ENCODE peak calls at places on chromosomes 3 and 15, in ten cellular contexts. B is NB4, P is erythroblast, D is GM12891, X is uterus, Z is transverse colon, W is HCT116, V is heart left ventricle, I is tibial nerve, G is stomach. O is an unnamed sample.

GRCh38 chr3:29693863-29694262 is 413.0 kb downstream of the RBMS3 start:
- DNase-seq in B (no peak), P (no peak), D (no peak), X (no peak), Z (no peak), W (peak), V (no peak), I (no peak), G (no peak), O (peak)

GRCh38 chr3:180457238-180457637 is 144.7 kb upstream of the TTC14 start:
- DNase-seq in B (peak), P (no peak), D (no peak), X (no peak), Z (no peak), W (no peak), V (no peak), I (no peak), G (no peak), O (no peak)

GRCh38 chr15:69304176-69304533 is 5.4 kb downstream of the PAQR5 start:
- DNase-seq in B (peak), P (no peak), D (no peak), X (no peak), Z (no peak), W (peak), V (no peak), I (no peak), G (no peak), O (peak)

GRCh38 chr3:117084277-117084676 is 374.7 kb downstream of the TUSC7 start:
- DNase-seq in B (no peak), P (no peak), D (no peak), X (no peak), Z (no peak), W (no peak), V (no peak), I (no peak), G (no peak), O (no peak)

GRCh38 chr15:63023351-63023945 is 19.1 kb upstream of the TPM1 start:
- DNase-seq in B (no peak), P (no peak), D (no peak), X (no peak), Z (no peak), W (no peak), V (no peak), I (no peak), G (no peak), O (no peak)

GRCh38 chr15:64985382-64986033 is 4.2 kb downstream of the SPG21 start:
- DNase-seq in B (peak), P (no peak), D (no peak), X (no peak), Z (no peak), W (no peak), V (no peak), I (no peak), G (peak), O (no peak)

GRCh38 chr15:69317392-69317841 is 18.7 kb downstream of the PAQR5 start:
- DNase-seq in B (no peak), P (no peak), D (no peak), X (no peak), Z (peak), W (no peak), V (no peak), I (no peak), G (no peak), O (no peak)

GRCh38 chr3:197253243-197253947 is 45.0 kb downstream of the DLG1 start:
- DNase-seq in B (no peak), P (no peak), D (no peak), X (no peak), Z (no peak), W (no peak), V (no peak), I (no peak), G (no peak), O (no peak)

GRCh38 chr3:163838769-163839168 is 1239.5 kb downstream of the SI start:
- DNase-seq in B (no peak), P (no peak), D (no peak), X (no peak), Z (no peak), W (no peak), V (no peak), I (no peak), G (no peak), O (no peak)

GRCh38 chr15:50046868-50047267 is 72.2 kb downstream of the ATP8B4 start:
- DNase-seq in B (no peak), P (no peak), D (no peak), X (no peak), Z (no peak), W (no peak), V (no peak), I (no peak), G (no peak), O (no peak)

GRCh38 chr3:48404440-48405342 is 25.2 kb downstream of the PLXNB1 start:
- DNase-seq in B (no peak), P (no peak), D (peak), X (peak), Z (no peak), W (no peak), V (no peak), I (peak), G (peak), O (peak)

GRCh38 chr15:62394079-62394478 is 229.0 kb upstream of the C2CD4B start:
- DNase-seq in B (no peak), P (no peak), D (no peak), X (no peak), Z (no peak), W (no peak), V (no peak), I (no peak), G (no peak), O (no peak)

GRCh38 chr15:38795471-38796245 is 231.0 kb upstream of the RASGRP1 start:
- DNase-seq in B (no peak), P (no peak), D (no peak), X (no peak), Z (no peak), W (no peak), V (no peak), I (no peak), G (no peak), O (no peak)

GRCh38 chr3:150449169-150449721 is 41.1 kb downstream of the TSC22D2 start:
- DNase-seq in B (no peak), P (peak), D (no peak), X (no peak), Z (no peak), W (no peak), V (no peak), I (no peak), G (no peak), O (no peak)

GRCh38 chr15:90851114-90851513 is 17.3 kb upstream of the FURIN start:
- DNase-seq in B (no peak), P (no peak), D (no peak), X (no peak), Z (no peak), W (no peak), V (no peak), I (no peak), G (no peak), O (no peak)

GRCh38 chr3:181955566-181955965 is 243.8 kb downstream of the SOX2 start:
- DNase-seq in B (no peak), P (no peak), D (no peak), X (no peak), Z (peak), W (no peak), V (no peak), I (no peak), G (no peak), O (no peak)

GRCh38 chr3:121999931-122000330 is 22.1 kb downstream of the ILDR1 start:
- DNase-seq in B (no peak), P (no peak), D (no peak), X (no peak), Z (no peak), W (no peak), V (no peak), I (no peak), G (no peak), O (no peak)

GRCh38 chr3:58998476-58999117 is 51.2 kb downstream of the CFAP20DC start:
- DNase-seq in B (no peak), P (peak), D (no peak), X (no peak), Z (no peak), W (peak), V (no peak), I (no peak), G (no peak), O (peak)

GRCh38 chr3:181487236-181487978 is 224.3 kb upstream of the SOX2 start:
- DNase-seq in B (peak), P (no peak), D (no peak), X (no peak), Z (no peak), W (no peak), V (no peak), I (no peak), G (peak), O (no peak)

GRCh38 chr3:194713299-194714121 is 27.8 kb downstream of the FAM43A start:
- DNase-seq in B (no peak), P (no peak), D (no peak), X (no peak), Z (no peak), W (no peak), V (no peak), I (no peak), G (no peak), O (no peak)

GRCh38 chr15:56244237-56244810 is 645 bp upstream of the RFX7 start:
- DNase-seq in B (peak), P (peak), D (no peak), X (peak), Z (peak), W (no peak), V (peak), I (no peak), G (peak), O (no peak)

GRCh38 chr3:42557849-42558248 is 23.9 kb downstream of the SEC22C start:
- DNase-seq in B (peak), P (no peak), D (no peak), X (no peak), Z (no peak), W (no peak), V (no peak), I (no peak), G (no peak), O (no peak)

GRCh38 chr3:47802734-47803477 is at the start of gene DHX30:
- DNase-seq in B (peak), P (peak), D (peak), X (peak), Z (peak), W (no peak), V (peak), I (peak), G (peak), O (peak)

GRCh38 chr15:84821501-84822021 is 4.4 kb downstream of the ALPK3 start:
- DNase-seq in B (peak), P (peak), D (no peak), X (peak), Z (no peak), W (no peak), V (no peak), I (no peak), G (no peak), O (no peak)

GRCh38 chr3:15333099-15333956 is 942 bp upstream of the SH3BP5 start:
- DNase-seq in B (no peak), P (peak), D (no peak), X (no peak), Z (no peak), W (no peak), V (no peak), I (no peak), G (no peak), O (no peak)

GRCh38 chr3:126659915-126660886 is 5.3 kb upstream of the TXNRD3 start:
- DNase-seq in B (peak), P (no peak), D (no peak), X (no peak), Z (no peak), W (no peak), V (no peak), I (no peak), G (no peak), O (peak)

GRCh38 chr3:177427540-177427939 is 230.3 kb upstream of the TBL1XR1 start:
- DNase-seq in B (peak), P (no peak), D (no peak), X (no peak), Z (no peak), W (no peak), V (no peak), I (no peak), G (no peak), O (peak)

GRCh38 chr3:170539886-170540285 is 46.0 kb downstream of the SLC7A14 start:
- DNase-seq in B (no peak), P (no peak), D (no peak), X (no peak), Z (no peak), W (no peak), V (no peak), I (no peak), G (no peak), O (no peak)

GRCh38 chr3:160200328-160200727 is 24.9 kb upstream of the C3orf80 start:
- DNase-seq in B (no peak), P (no peak), D (no peak), X (no peak), Z (no peak), W (no peak), V (no peak), I (no peak), G (no peak), O (no peak)

GRCh38 chr15:95988574-95988887 is 342.0 kb upstream of the NR2F2 start:
- DNase-seq in B (peak), P (no peak), D (no peak), X (no peak), Z (no peak), W (no peak), V (no peak), I (no peak), G (peak), O (no peak)

GRCh38 chr3:141561426-141562034 is 74.7 kb downstream of the RASA2 start:
- DNase-seq in B (peak), P (peak), D (no peak), X (no peak), Z (peak), W (peak), V (peak), I (no peak), G (no peak), O (no peak)

GRCh38 chr15:59685737-59686297 is 3.3 kb downstream of the BNIP2 start:
- DNase-seq in B (peak), P (peak), D (no peak), X (no peak), Z (no peak), W (no peak), V (no peak), I (no peak), G (no peak), O (peak)

GRCh38 chr3:69784854-69785523 is 45.7 kb downstream of the MITF start:
- DNase-seq in B (no peak), P (peak), D (no peak), X (peak), Z (peak), W (no peak), V (peak), I (no peak), G (no peak), O (peak)

GRCh38 chr15:36271048-36271447 is 308.4 kb upstream of the CDIN1 start:
- DNase-seq in B (no peak), P (no peak), D (no peak), X (no peak), Z (no peak), W (no peak), V (no peak), I (no peak), G (no peak), O (no peak)

GRCh38 chr15:50024183-50024795 is 94.7 kb downstream of the ATP8B4 start:
- DNase-seq in B (no peak), P (no peak), D (no peak), X (peak), Z (no peak), W (no peak), V (no peak), I (no peak), G (no peak), O (no peak)

GRCh38 chr3:167882057-167882667 is 146.6 kb downstream of the SERPINI1 start:
- DNase-seq in B (peak), P (peak), D (no peak), X (no peak), Z (no peak), W (peak), V (no peak), I (no peak), G (no peak), O (peak)

GRCh38 chr3:46542801-46543201 is 23.3 kb downstream of the LRRC2 start:
- DNase-seq in B (no peak), P (no peak), D (no peak), X (no peak), Z (no peak), W (no peak), V (no peak), I (no peak), G (no peak), O (no peak)

GRCh38 chr3:152997526-152997925 is 162.6 kb downstream of the P2RY1 start:
- DNase-seq in B (no peak), P (no peak), D (no peak), X (no peak), Z (no peak), W (no peak), V (no peak), I (no peak), G (no peak), O (no peak)

GRCh38 chr3:153003860-153004259 is 158.2 kb upstream of the RAP2B start:
- DNase-seq in B (no peak), P (no peak), D (no peak), X (no peak), Z (no peak), W (no peak), V (no peak), I (no peak), G (no peak), O (no peak)

GRCh38 chr3:153000325-153000724 is 161.7 kb upstream of the RAP2B start:
- DNase-seq in B (no peak), P (no peak), D (no peak), X (no peak), Z (no peak), W (no peak), V (no peak), I (no peak), G (no peak), O (no peak)

GRCh38 chr3:153001428-153001827 is 160.6 kb upstream of the RAP2B start:
- DNase-seq in B (no peak), P (no peak), D (no peak), X (no peak), Z (no peak), W (no peak), V (no peak), I (no peak), G (no peak), O (no peak)

DNA sequence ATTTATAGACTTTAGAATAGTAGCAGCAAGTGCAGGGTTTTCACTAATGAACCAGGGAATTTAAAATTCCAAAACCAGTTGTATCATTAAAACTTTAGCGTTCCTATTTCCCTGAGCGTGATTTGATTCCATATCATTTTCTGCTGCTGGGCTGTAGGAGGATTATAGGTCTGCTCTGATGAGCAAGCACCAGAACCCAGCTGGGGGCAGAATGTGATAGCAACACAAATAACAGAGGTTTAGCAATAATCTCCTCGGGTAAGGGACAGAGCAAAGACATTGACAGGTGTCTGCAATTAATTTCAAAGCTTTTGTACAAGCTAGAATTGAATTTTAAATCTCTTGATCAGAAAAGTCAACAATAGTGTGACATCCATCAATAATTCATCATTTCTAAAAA is 163.5 kb upstream of the RAP2B start:
- DNase-seq in B (no peak), P (no peak), D (no peak), X (no peak), Z (no peak), W (no peak), V (no peak), I (no peak), G (no peak), O (no peak)
- TF ChIP-seq POLR2A in B (no peak), P (no peak), D (no peak), X (no peak), Z (no peak), W (no peak), V (no peak), I (no peak), G (no peak), O (no peak)

GRCh38 chr15:52407374-52407773 is 111.8 kb upstream of the MYO5C start:
- DNase-seq in B (no peak), P (no peak), D (no peak), X (no peak), Z (no peak), W (no peak), V (no peak), I (no peak), G (no peak), O (no peak)

GRCh38 chr15:52408823-52409222 is 113.2 kb upstream of the MYO5C start:
- DNase-seq in B (no peak), P (no peak), D (no peak), X (no peak), Z (no peak), W (no peak), V (no peak), I (no peak), G (no peak), O (no peak)

GRCh38 chr15:52406601-52407000 is 111.0 kb upstream of the MYO5C start:
- DNase-seq in B (no peak), P (no peak), D (no peak), X (no peak), Z (no peak), W (no peak), V (no peak), I (no peak), G (no peak), O (no peak)
- TF ChIP-seq POLR2A in B (no peak), P (no peak), D (no peak), X (no peak), Z (no peak), W (no peak), V (no peak), I (no peak), G (no peak), O (no peak)

DNA sequence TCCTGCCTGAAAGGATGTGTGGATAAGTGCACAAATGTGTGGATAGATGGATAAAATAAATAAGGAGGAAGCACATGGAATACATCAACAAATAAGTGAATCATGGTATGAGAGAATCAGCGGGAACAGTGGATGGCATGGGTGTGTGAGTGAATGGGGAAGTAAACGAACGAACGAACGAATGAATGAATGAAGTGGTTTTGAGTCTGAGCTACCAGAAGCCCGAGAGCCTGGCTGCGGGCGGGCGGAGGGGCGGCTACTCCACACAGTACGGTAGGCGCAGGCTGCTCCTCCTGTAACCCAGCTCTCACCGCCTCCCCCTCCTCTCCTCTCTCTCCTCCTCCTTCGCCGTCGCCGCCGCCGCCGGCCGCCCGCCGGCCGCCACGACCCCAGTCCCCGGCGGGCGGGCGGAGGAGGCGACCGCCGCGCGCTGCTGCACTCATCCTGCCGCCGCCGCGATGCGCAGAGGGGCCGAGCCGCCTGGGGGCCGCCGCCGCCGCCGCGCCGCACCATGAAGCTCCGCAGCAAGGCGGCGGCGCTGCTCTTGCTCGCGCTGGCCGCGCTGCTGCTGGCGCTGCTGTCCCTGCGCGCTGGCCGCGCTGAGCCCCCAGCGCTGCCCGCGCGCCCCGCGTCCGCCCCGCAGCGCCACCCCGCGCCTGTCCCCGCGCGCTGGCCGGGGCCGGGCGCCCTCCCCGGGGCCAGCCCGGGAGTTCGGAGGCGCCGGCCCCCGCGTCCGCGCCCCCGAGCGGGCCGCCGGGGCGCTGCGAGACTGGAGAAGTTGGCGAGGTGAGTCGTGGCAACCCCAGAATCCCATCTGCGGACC is at the start of gene GXYLT2:
- DNase-seq in B (peak), P (peak), D (peak), X (peak), Z (peak), W (no peak), V (peak), I (peak), G (peak), O (peak)
- TF ChIP-seq POLR2A in B (no peak), P (no peak), D (no peak), X (peak), Z (no peak), W (no peak), V (no peak), I (no peak), G (no peak), O (peak)

GRCh38 chr3:71129611-71130515 is 453.7 kb downstream of the FOXP1 start:
- DNase-seq in B (peak), P (peak), D (no peak), X (no peak), Z (no peak), W (no peak), V (no peak), I (no peak), G (no peak), O (no peak)
- TF ChIP-seq POLR2A in B (peak), P (peak), D (no peak), X (no peak), Z (peak), W (no peak), V (no peak), I (no peak), G (no peak), O (no peak)

DNA sequence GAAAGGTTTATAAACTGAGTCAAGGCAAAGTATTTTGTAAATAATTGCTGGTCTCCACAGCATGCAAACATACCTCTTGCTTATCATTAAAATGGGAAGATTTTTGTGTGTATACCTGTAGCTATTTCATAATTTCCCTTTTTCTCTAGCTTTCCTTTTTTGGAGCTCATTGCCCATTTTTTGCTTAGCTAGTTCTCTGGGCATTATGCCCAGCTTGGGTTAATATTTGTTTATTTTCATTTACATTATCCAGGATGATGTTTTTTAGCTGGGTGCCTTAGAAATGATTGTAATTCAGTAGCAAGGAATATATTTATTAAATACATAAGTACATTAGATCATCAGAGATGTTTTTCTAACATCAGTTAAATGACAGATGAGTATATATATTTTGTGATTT is 1271.7 kb upstream of the GBE1 start:
- DNase-seq in B (no peak), P (no peak), D (no peak), X (no peak), Z (no peak), W (no peak), V (no peak), I (no peak), G (no peak), O (no peak)
- TF ChIP-seq POLR2A in B (no peak), P (no peak), D (no peak), X (no peak), Z (no peak), W (no peak), V (no peak), I (no peak), G (no peak), O (no peak)

GRCh38 chr3:189908646-189909045 is 212.1 kb downstream of the P3H2 start:
- DNase-seq in B (no peak), P (no peak), D (no peak), X (no peak), Z (no peak), W (no peak), V (no peak), I (no peak), G (no peak), O (peak)
- TF ChIP-seq POLR2A in B (no peak), P (no peak), D (no peak), X (no peak), Z (no peak), W (no peak), V (no peak), I (no peak), G (no peak), O (no peak)